ENCODE peak calls at places on chromosomes 12 and 14, in ten cellular contexts. Q is H9, N is ovary, D is neural progenitor cell, H is heart right ventricle, T is glutamatergic neuron, W is testis, F is RWPE1, K is BJ, P is AG09309. U is an unnamed sample.

GRCh38 chr14:75042040-75042439 is 9.2 kb downstream of the MLH3 start:
- DNase-seq in Q (no peak), N (no peak), D (no peak), H (no peak), T (peak; percentile 32), W (no peak), F (no peak), K (no peak), P (no peak), U (no peak)

GRCh38 chr14:103427485-103428443 is 42.5 kb downstream of the MARK3 start:
- DNase-seq in Q (peak; percentile 77), N (peak; percentile 57), D (peak; percentile 8), H (peak; percentile 40), T (no peak), W (no peak), F (no peak), K (peak; percentile 31), P (no peak), U (no peak)

GRCh38 chr12:27236498-27236897 is 7.6 kb upstream of the STK38L start:
- DNase-seq in Q (no peak), N (no peak), D (no peak), H (no peak), T (no peak), W (no peak), F (no peak), K (no peak), P (no peak), U (no peak)

GRCh38 chr12:58372298-58372697 is 430.9 kb downstream of the ATP23 start:
- DNase-seq in Q (no peak), N (no peak), D (no peak), H (no peak), T (no peak), W (no peak), F (no peak), K (no peak), P (no peak), U (no peak)

GRCh38 chr12:54004841-54005530 is 3.8 kb upstream of the HOXC8 start:
- DNase-seq in Q (peak; percentile 73), N (no peak), D (peak; percentile 57), H (no peak), T (no peak), W (no peak), F (no peak), K (no peak), P (no peak), U (no peak)

GRCh38 chr12:104501115-104501514 is 44.4 kb downstream of the CHST11 start:
- DNase-seq in Q (no peak), N (no peak), D (no peak), H (no peak), T (no peak), W (no peak), F (no peak), K (no peak), P (no peak), U (no peak)

GRCh38 chr14:48140804-48141203 is 465.4 kb upstream of the MDGA2 start:
- DNase-seq in Q (no peak), N (no peak), D (no peak), H (no peak), T (no peak), W (no peak), F (no peak), K (no peak), P (no peak), U (no peak)

GRCh38 chr12:100970894-100971293 is 176.3 kb downstream of the ANO4 start:
- DNase-seq in Q (no peak), N (no peak), D (no peak), H (no peak), T (no peak), W (no peak), F (no peak), K (no peak), P (no peak), U (no peak)

GRCh38 chr12:56565510-56566101 is 44.0 kb downstream of the RBMS2 start:
- DNase-seq in Q (peak; percentile 80), N (peak; percentile 69), D (peak; percentile 42), H (peak; percentile 93), T (peak; percentile 22), W (peak; percentile 80), F (no peak), K (peak; percentile 45), P (peak; percentile 23), U (no peak)

GRCh38 chr12:122403115-122403770 is 19.2 kb downstream of the CLIP1 start:
- DNase-seq in Q (no peak), N (no peak), D (no peak), H (no peak), T (no peak), W (no peak), F (no peak), K (no peak), P (no peak), U (no peak)

GRCh38 chr14:35480119-35480769 is 53.7 kb upstream of the INSM2 start:
- DNase-seq in Q (no peak), N (no peak), D (no peak), H (no peak), T (no peak), W (no peak), F (no peak), K (no peak), P (no peak), U (no peak)

GRCh38 chr14:103883263-103883523 is 35.8 kb upstream of the PPP1R13B start:
- DNase-seq in Q (no peak), N (no peak), D (no peak), H (no peak), T (no peak), W (no peak), F (no peak), K (no peak), P (no peak), U (no peak)

GRCh38 chr14:99517046-99517642 is 35.9 kb downstream of the CCNK start:
- DNase-seq in Q (peak; percentile 33), N (peak; percentile 24), D (no peak), H (no peak), T (no peak), W (no peak), F (no peak), K (no peak), P (no peak), U (no peak)
- TF ChIP-seq CTCF in Q (no peak), N (no peak), D (no peak), H (no peak), T (no peak), W (no peak), F (no peak), K (no peak), P (no peak), U (no peak)

GRCh38 chr14:101185081-101185835 is 281.7 kb upstream of the RTL1 start:
- DNase-seq in Q (no peak), N (no peak), D (no peak), H (no peak), T (no peak), W (no peak), F (no peak), K (no peak), P (no peak), U (no peak)

GRCh38 chr14:101184562-101184961 is 281.0 kb upstream of the RTL1 start:
- DNase-seq in Q (no peak), N (no peak), D (no peak), H (no peak), T (no peak), W (no peak), F (no peak), K (no peak), P (no peak), U (no peak)

GRCh38 chr14:101182476-101182875 is 279.0 kb upstream of the RTL1 start:
- DNase-seq in Q (peak; percentile 20), N (no peak), D (no peak), H (no peak), T (no peak), W (no peak), F (no peak), K (no peak), P (no peak), U (no peak)

GRCh38 chr14:101184104-101184455 is 280.6 kb upstream of the RTL1 start:
- DNase-seq in Q (no peak), N (no peak), D (no peak), H (no peak), T (no peak), W (no peak), F (no peak), K (no peak), P (no peak), U (no peak)

DNA sequence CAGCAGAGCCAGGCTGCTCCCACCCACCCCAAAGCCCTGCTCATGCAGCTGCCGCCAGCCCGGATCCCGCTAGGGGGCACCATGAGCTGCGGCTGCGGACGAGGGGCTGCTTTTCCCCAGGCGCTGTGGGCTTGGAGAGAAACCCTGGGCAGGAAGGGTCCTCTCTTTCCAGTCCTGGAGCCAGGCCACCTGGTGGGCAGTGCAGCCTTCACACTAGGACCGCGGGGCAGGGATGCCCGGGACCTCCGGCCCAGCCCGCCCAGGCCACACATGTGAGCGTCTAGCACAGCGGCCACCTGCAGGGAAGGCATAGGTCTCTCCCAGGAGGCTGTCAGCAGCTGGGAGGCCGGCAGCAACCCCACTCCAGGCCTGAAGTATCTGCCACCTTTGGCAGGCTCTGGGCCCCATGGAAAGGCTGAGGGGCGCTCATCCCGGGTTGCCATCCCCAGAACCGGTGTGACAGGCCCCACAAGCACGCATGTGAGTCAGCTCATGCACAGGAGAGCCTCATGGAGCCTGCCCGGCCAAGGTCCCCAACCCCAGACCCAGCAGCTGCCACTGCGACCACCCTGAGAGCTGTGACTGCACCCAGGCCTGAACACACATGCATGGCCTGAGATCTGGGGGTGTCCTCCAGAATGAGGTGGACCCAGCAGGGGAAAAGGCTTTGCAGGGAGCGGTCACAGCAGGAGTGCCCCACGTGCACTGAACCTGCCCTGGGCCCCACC is 280.0 kb upstream of the RTL1 start:
- DNase-seq in Q (peak; percentile 85), N (peak; percentile 70), D (peak; percentile 86), H (no peak), T (peak; percentile 88), W (no peak), F (no peak), K (no peak), P (no peak), U (no peak)
- TF ChIP-seq CTCF in Q (peak; percentile 84), N (no peak), D (peak; percentile 91), H (no peak), T (peak; percentile 66), W (no peak), F (no peak), K (no peak), P (no peak), U (peak; percentile 19)

GRCh38 chr12:123938679-123939480 is 33.8 kb downstream of the CCDC92 start:
- DNase-seq in Q (peak; percentile 76), N (no peak), D (peak; percentile 51), H (no peak), T (peak; percentile 52), W (no peak), F (no peak), K (no peak), P (no peak), U (no peak)
- TF ChIP-seq CTCF in Q (peak; percentile 77), N (no peak), D (peak; percentile 64), H (no peak), T (peak; percentile 25), W (no peak), F (no peak), K (peak; percentile 51), P (peak; percentile 38), U (peak; percentile 31)

DNA sequence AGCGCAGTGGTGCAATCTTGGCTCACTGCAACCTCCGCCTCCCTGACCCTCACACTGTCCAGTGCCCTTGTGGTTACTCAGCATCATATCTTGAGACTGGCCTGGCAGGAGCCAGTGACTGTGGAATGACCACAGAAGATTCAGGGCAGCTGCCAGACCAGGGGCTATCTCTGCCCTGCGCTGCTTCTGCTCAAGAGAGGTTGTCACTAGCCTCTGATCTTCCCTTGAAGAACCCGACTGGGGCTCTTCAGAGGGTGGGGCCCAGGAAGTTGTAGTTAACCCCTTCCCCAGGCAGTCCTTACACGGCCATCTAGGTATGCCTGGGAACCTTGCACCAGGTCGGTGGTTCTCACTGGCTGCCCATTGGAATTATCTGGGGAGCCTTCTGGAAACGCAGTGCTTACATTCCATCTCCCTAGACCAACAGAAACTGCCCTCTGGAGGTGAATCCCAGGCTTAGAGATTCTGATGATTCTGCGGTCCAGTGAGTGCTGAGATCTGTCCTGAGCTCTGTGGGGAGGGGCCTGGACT is 41.4 kb downstream of the PLEKHG3 start:
- DNase-seq in Q (no peak), N (no peak), D (peak; percentile 38), H (no peak), T (no peak), W (no peak), F (no peak), K (no peak), P (no peak), U (no peak)
- TF ChIP-seq CTCF in Q (peak; percentile 45), N (no peak), D (peak; percentile 15), H (peak; percentile 30), T (no peak), W (no peak), F (no peak), K (peak; percentile 33), P (no peak), U (no peak)

U was measured in D721Med.